ENCODE peak calls at places on chromosome 4, in seven cellular contexts. One of them, this sample, is unnamed.

GRCh38 chr4:11949355-11949754 is 520.7 kb upstream of the HS3ST1 start:
- DNase-seq in hepatocyte: peak; percentile 7
- DNase-seq in fibroblast of lung: no peak
- DNase-seq in astrocyte: no peak
- DNase-seq in suprapubic skin: no peak
- DNase-seq in heart right ventricle: no peak
- DNase-seq in SK-N-SH: no peak
- DNase-seq in this sample: peak; percentile 38

GRCh38 chr4:21136231-21136630 is 436.0 kb downstream of the PACRGL start:
- DNase-seq in heart right ventricle: no peak
- DNase-seq in fibroblast of lung: no peak
- DNase-seq in hepatocyte: no peak
- DNase-seq in astrocyte: no peak
- DNase-seq in SK-N-SH: no peak
- DNase-seq in suprapubic skin: no peak
- DNase-seq in this sample: no peak

GRCh38 chr4:113435893-113436292 is 325.6 kb downstream of the CAMK2D start:
- DNase-seq in suprapubic skin: no peak
- DNase-seq in hepatocyte: no peak
- DNase-seq in heart right ventricle: peak; percentile 75
- DNase-seq in fibroblast of lung: peak; percentile 94
- DNase-seq in astrocyte: peak; percentile 92
- DNase-seq in SK-N-SH: no peak
- DNase-seq in this sample: no peak

GRCh38 chr4:57710053-57710452 is 599.9 kb upstream of the IGFBP7 start:
- DNase-seq in suprapubic skin: no peak
- DNase-seq in fibroblast of lung: no peak
- DNase-seq in heart right ventricle: no peak
- DNase-seq in astrocyte: no peak
- DNase-seq in SK-N-SH: no peak
- DNase-seq in hepatocyte: no peak
- DNase-seq in this sample: no peak

GRCh38 chr4:73918058-73918457 is 48.9 kb downstream of the CXCL1 start:
- DNase-seq in astrocyte: no peak
- DNase-seq in fibroblast of lung: no peak
- DNase-seq in SK-N-SH: no peak
- DNase-seq in hepatocyte: no peak
- DNase-seq in heart right ventricle: no peak
- DNase-seq in suprapubic skin: no peak
- DNase-seq in this sample: no peak

GRCh38 chr4:83054928-83055327 is 19.9 kb downstream of the COPS4 start:
- DNase-seq in suprapubic skin: no peak
- DNase-seq in astrocyte: no peak
- DNase-seq in hepatocyte: no peak
- DNase-seq in heart right ventricle: no peak
- DNase-seq in SK-N-SH: peak; percentile 10
- DNase-seq in fibroblast of lung: peak; percentile 13
- DNase-seq in this sample: no peak

GRCh38 chr4:87985097-87985886 is 9.8 kb downstream of the SPP1 start:
- DNase-seq in fibroblast of lung: peak; percentile 46
- DNase-seq in SK-N-SH: peak; percentile 67
- DNase-seq in suprapubic skin: no peak
- DNase-seq in heart right ventricle: peak; percentile 55
- DNase-seq in astrocyte: peak; percentile 29
- DNase-seq in hepatocyte: peak; percentile 43
- DNase-seq in this sample: peak; percentile 86

GRCh38 chr4:135269125-135269772 is 1067.7 kb upstream of the PABPC4L start:
- DNase-seq in SK-N-SH: no peak
- DNase-seq in hepatocyte: no peak
- DNase-seq in fibroblast of lung: no peak
- DNase-seq in astrocyte: no peak
- DNase-seq in heart right ventricle: no peak
- DNase-seq in suprapubic skin: no peak
- DNase-seq in this sample: no peak

GRCh38 chr4:7967063-7967440 is 27.4 kb upstream of the AFAP1 start:
- DNase-seq in heart right ventricle: no peak
- DNase-seq in SK-N-SH: no peak
- DNase-seq in hepatocyte: no peak
- DNase-seq in suprapubic skin: no peak
- DNase-seq in astrocyte: no peak
- DNase-seq in fibroblast of lung: no peak
- DNase-seq in this sample: no peak

GRCh38 chr4:43776371-43776770 is 672.2 kb downstream of the KCTD8 start:
- DNase-seq in hepatocyte: peak; percentile 11
- DNase-seq in suprapubic skin: no peak
- DNase-seq in SK-N-SH: peak; percentile 1
- DNase-seq in astrocyte: no peak
- DNase-seq in heart right ventricle: no peak
- DNase-seq in fibroblast of lung: peak; percentile 9
- DNase-seq in this sample: no peak

GRCh38 chr4:73902038-73902637 is 32.9 kb downstream of the CXCL1 start:
- DNase-seq in suprapubic skin: no peak
- DNase-seq in fibroblast of lung: peak; percentile 81
- DNase-seq in heart right ventricle: no peak
- DNase-seq in hepatocyte: no peak
- DNase-seq in SK-N-SH: no peak
- DNase-seq in astrocyte: peak; percentile 78
- DNase-seq in this sample: no peak

GRCh38 chr4:181330654-181331595 is 912.3 kb upstream of the TENM3 start:
- DNase-seq in fibroblast of lung: no peak
- DNase-seq in astrocyte: no peak
- DNase-seq in hepatocyte: no peak
- DNase-seq in SK-N-SH: no peak
- DNase-seq in heart right ventricle: peak; percentile 13
- DNase-seq in suprapubic skin: no peak
- DNase-seq in this sample: no peak

GRCh38 chr4:76035146-76035545 is 724 bp downstream of the CXCL11 start:
- DNase-seq in SK-N-SH: no peak
- DNase-seq in fibroblast of lung: no peak
- DNase-seq in astrocyte: no peak
- DNase-seq in suprapubic skin: no peak
- DNase-seq in hepatocyte: no peak
- DNase-seq in heart right ventricle: no peak
- DNase-seq in this sample: no peak

GRCh38 chr4:123588631-123589223 is 192.1 kb downstream of the SPRY1 start:
- DNase-seq in hepatocyte: peak; percentile 19
- DNase-seq in astrocyte: peak; percentile 81
- DNase-seq in suprapubic skin: no peak
- DNase-seq in heart right ventricle: peak; percentile 47
- DNase-seq in fibroblast of lung: peak; percentile 81
- DNase-seq in SK-N-SH: no peak
- DNase-seq in this sample: no peak

GRCh38 chr4:182620111-182620980 is 296.8 kb downstream of the DCTD start:
- DNase-seq in suprapubic skin: no peak
- DNase-seq in heart right ventricle: no peak
- DNase-seq in SK-N-SH: no peak
- DNase-seq in astrocyte: no peak
- DNase-seq in fibroblast of lung: no peak
- DNase-seq in hepatocyte: no peak
- DNase-seq in this sample: no peak

GRCh38 chr4:7876096-7876993 is 63.3 kb downstream of the AFAP1 start:
- DNase-seq in SK-N-SH: peak; percentile 54
- DNase-seq in fibroblast of lung: peak; percentile 80
- DNase-seq in suprapubic skin: no peak
- DNase-seq in astrocyte: peak; percentile 74
- DNase-seq in heart right ventricle: no peak
- DNase-seq in hepatocyte: no peak
- DNase-seq in this sample: no peak

GRCh38 chr4:182973421-182974340 is 56.5 kb upstream of the DCTD start:
- DNase-seq in astrocyte: peak; percentile 36
- DNase-seq in SK-N-SH: no peak
- DNase-seq in suprapubic skin: no peak
- DNase-seq in heart right ventricle: no peak
- DNase-seq in fibroblast of lung: peak; percentile 49
- DNase-seq in hepatocyte: no peak
- DNase-seq in this sample: no peak

GRCh38 chr4:38344929-38345328 is 319.1 kb upstream of the KLF3 start:
- DNase-seq in suprapubic skin: no peak
- DNase-seq in heart right ventricle: no peak
- DNase-seq in SK-N-SH: no peak
- DNase-seq in hepatocyte: no peak
- DNase-seq in fibroblast of lung: no peak
- DNase-seq in astrocyte: no peak
- DNase-seq in this sample: no peak

GRCh38 chr4:79588679-79589078 is 180.7 kb upstream of the GK2 start:
- DNase-seq in heart right ventricle: no peak
- DNase-seq in SK-N-SH: no peak
- DNase-seq in astrocyte: no peak
- DNase-seq in hepatocyte: no peak
- DNase-seq in suprapubic skin: no peak
- DNase-seq in fibroblast of lung: peak; percentile 6
- DNase-seq in this sample: no peak

GRCh38 chr4:176464748-176465147 is 145.0 kb downstream of the SPCS3 start:
- DNase-seq in hepatocyte: no peak
- DNase-seq in astrocyte: no peak
- DNase-seq in heart right ventricle: no peak
- DNase-seq in suprapubic skin: no peak
- DNase-seq in fibroblast of lung: no peak
- DNase-seq in SK-N-SH: no peak
- DNase-seq in this sample: no peak

GRCh38 chr4:141306331-141306730 is 85.6 kb downstream of the ZNF330 start:
- DNase-seq in fibroblast of lung: no peak
- DNase-seq in suprapubic skin: no peak
- DNase-seq in astrocyte: no peak
- DNase-seq in heart right ventricle: no peak
- DNase-seq in hepatocyte: no peak
- DNase-seq in SK-N-SH: no peak
- DNase-seq in this sample: no peak

GRCh38 chr4:145171919-145172318 is 8.5 kb downstream of the OTUD4 start:
- DNase-seq in heart right ventricle: no peak
- DNase-seq in astrocyte: no peak
- DNase-seq in SK-N-SH: no peak
- DNase-seq in hepatocyte: no peak
- DNase-seq in suprapubic skin: no peak
- DNase-seq in fibroblast of lung: no peak
- DNase-seq in this sample: no peak
- H3K4me1 ChIP-seq in heart right ventricle: peaks cover 50% of the 10 kb centered on the region
- H3K4me1 ChIP-seq in astrocyte: peaks cover under 1% of the 10 kb centered on the region
- H3K4me1 ChIP-seq in SK-N-SH: peaks cover under 1% of the 10 kb centered on the region
- H3K4me1 ChIP-seq in hepatocyte: peaks cover 4% of the 10 kb centered on the region
- H3K4me1 ChIP-seq in suprapubic skin: peaks cover 15% of the 10 kb centered on the region
- H3K4me1 ChIP-seq in fibroblast of lung: no peaks in the 10 kb centered on the region
- H3K4me1 ChIP-seq in this sample: peaks cover 26% of the 10 kb centered on the region

DNA sequence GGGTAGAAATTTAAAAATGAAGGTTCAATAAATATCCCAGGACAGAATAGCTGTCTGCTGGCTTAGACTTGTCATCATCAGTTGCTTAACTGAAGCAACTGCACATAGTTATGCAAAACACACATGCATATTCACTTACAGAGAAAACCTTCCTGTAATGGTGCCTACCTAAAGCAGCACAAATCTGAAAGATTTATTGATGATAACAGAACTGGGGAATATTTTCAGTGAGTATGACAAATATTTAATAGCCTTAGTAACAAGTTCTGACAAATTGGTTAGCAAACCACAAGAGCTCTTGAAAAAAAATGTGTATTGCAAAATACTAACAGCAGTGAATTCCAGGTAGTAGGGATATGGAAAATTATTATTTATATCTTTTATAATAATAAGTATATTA is 606.8 kb upstream of the BOD1L1 start:
- DNase-seq in heart right ventricle: no peak
- DNase-seq in SK-N-SH: no peak
- DNase-seq in hepatocyte: no peak
- DNase-seq in fibroblast of lung: peak; percentile 6
- DNase-seq in suprapubic skin: no peak
- DNase-seq in astrocyte: no peak
- DNase-seq in this sample: no peak
- H3K9me3 ChIP-seq in heart right ventricle: no peaks in the 10 kb centered on the region
- H3K9me3 ChIP-seq in SK-N-SH: no peaks in the 10 kb centered on the region
- H3K9me3 ChIP-seq in hepatocyte: no peaks in the 10 kb centered on the region
- H3K9me3 ChIP-seq in fibroblast of lung: no peaks in the 10 kb centered on the region
- H3K9me3 ChIP-seq in suprapubic skin: no peaks in the 10 kb centered on the region
- H3K9me3 ChIP-seq in astrocyte: no peaks in the 10 kb centered on the region
- H3K9me3 ChIP-seq in this sample: no peaks in the 10 kb centered on the region

GRCh38 chr4:70654605-70655011 is 11.7 kb downstream of the JCHAIN start:
- DNase-seq in heart right ventricle: no peak
- DNase-seq in SK-N-SH: no peak
- DNase-seq in fibroblast of lung: peak; percentile 23
- DNase-seq in suprapubic skin: no peak
- DNase-seq in astrocyte: no peak
- DNase-seq in hepatocyte: no peak
- DNase-seq in this sample: no peak

GRCh38 chr4:70657326-70657725 is 9.0 kb downstream of the JCHAIN start:
- DNase-seq in fibroblast of lung: no peak
- DNase-seq in heart right ventricle: no peak
- DNase-seq in suprapubic skin: no peak
- DNase-seq in SK-N-SH: no peak
- DNase-seq in hepatocyte: no peak
- DNase-seq in astrocyte: no peak
- DNase-seq in this sample: no peak

DNA sequence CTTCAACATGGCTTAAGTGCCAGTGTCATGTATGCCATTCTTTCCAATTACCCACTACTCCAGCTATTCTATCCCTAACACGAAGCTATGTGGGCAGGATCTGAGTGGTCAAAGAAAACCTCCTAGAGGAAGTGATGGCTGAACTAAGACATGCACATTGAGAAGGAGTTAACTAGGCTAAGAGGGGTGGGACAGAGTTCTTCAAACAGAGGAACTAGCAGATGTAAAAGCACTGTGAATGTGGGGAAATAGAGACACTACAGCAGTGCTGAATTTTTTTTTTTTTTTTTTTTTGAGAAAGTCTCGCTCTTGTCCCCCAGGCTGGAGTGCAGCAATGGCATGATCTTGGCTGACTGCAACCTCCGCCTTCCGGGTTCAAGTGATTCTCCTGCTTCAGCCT is 6.2 kb downstream of the JCHAIN start:
- DNase-seq in fibroblast of lung: no peak
- DNase-seq in suprapubic skin: no peak
- DNase-seq in astrocyte: no peak
- DNase-seq in SK-N-SH: no peak
- DNase-seq in hepatocyte: no peak
- DNase-seq in heart right ventricle: no peak
- DNase-seq in this sample: no peak
- H3K4me1 ChIP-seq in fibroblast of lung: no peaks in the 10 kb centered on the region
- H3K4me1 ChIP-seq in suprapubic skin: no peaks in the 10 kb centered on the region
- H3K4me1 ChIP-seq in astrocyte: no peaks in the 10 kb centered on the region
- H3K4me1 ChIP-seq in SK-N-SH: no peaks in the 10 kb centered on the region
- H3K4me1 ChIP-seq in hepatocyte: no peaks in the 10 kb centered on the region
- H3K4me1 ChIP-seq in heart right ventricle: no peaks in the 10 kb centered on the region
- H3K4me1 ChIP-seq in this sample: no peaks in the 10 kb centered on the region

DNA sequence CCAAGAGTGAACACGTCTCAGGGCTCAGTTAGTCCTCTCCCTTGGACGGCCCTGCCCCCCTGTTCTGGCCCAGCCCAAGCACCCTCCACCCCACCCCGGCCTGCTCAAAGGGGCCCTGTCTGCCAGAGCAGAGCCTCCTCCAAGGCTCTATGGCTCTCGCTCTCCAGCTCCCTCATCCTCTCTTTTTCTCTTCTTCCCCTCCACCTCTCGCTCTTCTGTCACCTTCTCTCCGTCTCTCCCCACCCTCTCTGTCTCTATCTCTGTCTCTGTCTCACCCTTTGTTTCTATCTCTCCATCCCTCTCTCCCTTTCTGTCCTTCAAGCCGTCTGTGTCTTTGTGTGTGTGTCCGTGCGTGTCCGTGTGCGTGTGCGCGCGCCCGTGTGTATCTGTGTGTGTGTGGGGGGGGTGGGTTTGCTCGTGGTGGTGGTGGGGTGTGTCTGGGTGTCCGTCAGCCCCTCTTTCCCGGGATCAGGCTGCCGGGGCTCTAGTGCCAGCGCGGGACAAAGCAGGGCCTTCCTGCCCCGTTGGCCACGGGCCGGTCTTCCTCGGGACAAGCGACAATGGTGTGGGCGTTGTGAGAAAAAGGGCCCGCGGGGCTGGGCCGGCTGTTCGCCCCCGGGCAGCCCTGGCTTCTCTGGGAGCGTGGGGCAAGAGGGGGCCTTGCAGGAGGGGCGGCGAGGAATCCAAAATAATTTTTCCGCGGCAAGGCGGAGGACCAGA is 8.7 kb downstream of the FRG2 start:
- DNase-seq in fibroblast of lung: no peak
- DNase-seq in heart right ventricle: no peak
- DNase-seq in SK-N-SH: no peak
- DNase-seq in suprapubic skin: no peak
- DNase-seq in astrocyte: no peak
- DNase-seq in hepatocyte: no peak
- DNase-seq in this sample: no peak
- H3K9me3 ChIP-seq in fibroblast of lung: no peaks in the 10 kb centered on the region
- H3K9me3 ChIP-seq in heart right ventricle: no peaks in the 10 kb centered on the region
- H3K9me3 ChIP-seq in SK-N-SH: no peaks in the 10 kb centered on the region
- H3K9me3 ChIP-seq in suprapubic skin: no peaks in the 10 kb centered on the region
- H3K9me3 ChIP-seq in astrocyte: peaks cover 14% of the 10 kb centered on the region
- H3K9me3 ChIP-seq in hepatocyte: no peaks in the 10 kb centered on the region
- H3K9me3 ChIP-seq in this sample: no peaks in the 10 kb centered on the region